ENCODE peak calls at places on chromosomes 4 and X, in four cellular contexts. B is heart left ventricle, S is GM23338, V is fibroblast of villous mesenchyme. H is an unnamed sample.

GRCh38 chrX:77785400-77785745 is 643 bp downstream of the ATRX start:
- DNase-seq in B (no peak), S (peak), V (peak), H (peak)

GRCh38 chrX:17046478-17047097 is 100.1 kb downstream of the REPS2 start:
- DNase-seq in B (peak), S (peak), V (peak), H (peak)

GRCh38 chr4:130576218-130576617 is 1480.3 kb downstream of the C4orf33 start:
- DNase-seq in B (no peak), S (no peak), V (no peak), H (no peak)

GRCh38 chrX:139077303-139078131 is 366.0 kb upstream of the FGF13 start:
- DNase-seq in B (no peak), S (no peak), V (peak), H (peak)

GRCh38 chr4:7402526-7402925 is 32.2 kb downstream of the PSAPL1 start:
- DNase-seq in B (no peak), S (no peak), V (no peak), H (no peak)

GRCh38 chr4:74123065-74123728 is 24.2 kb upstream of the CXCL2 start:
- DNase-seq in B (no peak), S (no peak), V (peak), H (peak)

GRCh38 chrX:12426420-12426819 is 288.1 kb downstream of the FRMPD4 start:
- DNase-seq in B (no peak), S (no peak), V (no peak), H (no peak)

GRCh38 chr4:704198-704891 is 1.3 kb upstream of the PCGF3 start:
- DNase-seq in B (peak), S (no peak), V (no peak), H (no peak)

GRCh38 chr4:122577189-122577553 is 43.7 kb downstream of the IL21 start:
- DNase-seq in B (no peak), S (no peak), V (no peak), H (no peak)

GRCh38 chr4:139509727-139510410 is 46.1 kb downstream of the SETD7 start:
- DNase-seq in B (peak), S (peak), V (peak), H (peak)

GRCh38 chr4:77010841-77011354 is 61.3 kb downstream of the SEPTIN11 start:
- DNase-seq in B (no peak), S (no peak), V (peak), H (peak)

GRCh38 chr4:74886490-74886889 is 46.4 kb upstream of the PARM1 start:
- DNase-seq in B (no peak), S (no peak), V (peak), H (peak)

GRCh38 chrX:54785901-54786300 is 12.2 kb downstream of the ITIH6 start:
- DNase-seq in B (no peak), S (peak), V (peak), H (peak)

GRCh38 chrX:147738260-147738659 is 173.5 kb upstream of the FMR1 start:
- DNase-seq in B (no peak), S (no peak), V (no peak), H (no peak)

GRCh38 chr4:119286377-119287002 is 35.4 kb downstream of the FABP2 start:
- DNase-seq in B (peak), S (peak), V (peak), H (peak)

GRCh38 chr4:4379540-4380087 is 7.3 kb upstream of the NSG1 start:
- DNase-seq in B (no peak), S (no peak), V (no peak), H (no peak)
- TF ChIP-seq CTCF in B (no peak), S (peak), V (no peak), H (no peak)

GRCh38 chr4:143354990-143355389 is 18.3 kb downstream of the GAB1 start:
- DNase-seq in B (no peak), S (no peak), V (peak), H (no peak)
- H3K4me3 ChIP-seq in B (no peak), S (peak), V (no peak), H (no peak)

GRCh38 chrX:6685489-6685888 is 150.6 kb upstream of the VCX3A start:
- DNase-seq in B (no peak), S (no peak), V (no peak), H (no peak)
- TF ChIP-seq CTCF in B (no peak), S (no peak), V (no peak), H (no peak)

DNA sequence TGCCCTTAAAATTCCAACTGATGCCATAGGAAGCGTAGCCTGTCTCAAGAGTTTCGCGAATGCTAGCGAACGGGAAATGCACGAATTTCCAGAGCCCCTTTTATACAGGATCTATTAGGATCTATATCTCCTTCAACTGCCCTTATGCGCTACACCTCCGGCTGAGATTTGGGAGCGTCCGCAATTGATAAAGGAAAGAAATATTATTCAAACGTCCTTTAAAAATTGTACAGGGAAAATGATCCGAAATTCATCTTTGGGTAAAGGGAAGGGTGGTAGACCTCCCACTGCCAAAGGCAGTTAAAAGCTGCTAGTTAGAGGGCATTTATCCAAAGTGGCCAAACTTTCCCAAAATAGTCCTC is 609 bp downstream of the NR3C2 start:
- DNase-seq in B (no peak), S (peak), V (no peak), H (peak)
- H3K4me3 ChIP-seq in B (peak), S (peak), V (peak), H (peak)

DNA sequence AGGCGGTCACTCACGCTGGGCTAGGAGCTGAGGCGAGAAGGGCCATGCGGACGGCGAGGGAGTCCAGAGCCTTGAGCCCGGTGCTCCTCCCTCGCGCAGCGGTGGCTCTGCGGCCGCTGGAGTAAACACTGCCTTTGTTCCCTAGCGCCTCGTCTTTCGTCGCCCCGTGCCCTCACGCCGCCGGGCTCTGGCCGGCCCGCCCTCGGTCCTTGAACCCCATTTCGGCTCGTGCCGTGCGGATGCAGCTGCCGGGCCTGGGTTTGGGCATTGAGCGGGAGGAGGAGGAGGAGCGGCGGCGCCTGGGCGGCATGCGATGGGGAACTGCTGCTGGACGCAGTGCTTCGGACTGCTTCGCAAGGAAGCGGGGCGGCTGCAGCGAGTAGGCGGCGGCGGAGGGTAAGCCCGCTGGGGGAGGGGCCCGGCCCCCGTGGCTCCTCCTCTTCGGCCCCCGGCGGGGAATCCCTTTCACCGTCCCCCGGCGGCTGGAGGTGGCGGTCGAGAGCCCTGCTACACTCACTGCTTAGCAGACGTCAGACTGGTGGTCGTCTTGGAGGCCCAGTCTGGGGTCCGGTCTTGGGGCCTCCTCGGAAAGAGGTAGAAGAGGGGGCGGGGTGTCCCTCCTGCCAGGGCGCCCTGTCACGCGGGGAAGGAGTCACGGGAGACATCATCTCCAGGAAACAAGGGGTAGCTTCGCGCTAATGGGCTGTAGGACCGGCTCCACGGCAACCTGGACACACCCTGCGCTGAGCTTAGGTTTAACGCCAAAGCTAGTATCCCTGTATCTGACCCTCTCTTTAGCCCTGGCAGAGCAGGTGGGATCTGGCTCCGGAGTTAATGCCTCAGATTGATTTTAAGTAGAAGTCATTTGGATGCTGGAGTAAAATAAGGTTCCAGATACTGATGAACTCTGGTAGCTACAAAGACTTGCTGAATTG is at the start of gene AP1AR:
- DNase-seq in B (peak), S (peak), V (peak), H (peak)
- TF ChIP-seq CTCF in B (peak), S (peak), V (peak), H (peak)

DNA sequence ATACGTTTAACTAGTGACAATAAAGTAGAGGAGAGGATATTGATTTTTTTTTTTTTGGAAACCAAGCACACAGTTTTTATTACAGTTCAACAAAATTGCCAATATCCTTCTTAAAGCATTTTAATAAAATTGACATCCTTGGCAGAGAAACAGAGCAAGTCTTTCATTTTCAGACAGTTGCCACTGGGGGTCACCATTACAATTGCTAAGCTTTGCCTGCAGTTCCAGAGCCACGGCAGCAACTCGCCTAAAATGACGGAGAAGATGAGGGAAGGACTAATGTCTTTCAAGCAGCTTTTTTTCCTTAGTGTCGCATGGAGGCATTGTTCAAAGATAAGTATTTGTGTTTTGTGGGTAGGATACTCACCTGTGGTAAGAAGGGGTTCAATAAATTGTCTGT is 507.8 kb upstream of the ARX start:
- DNase-seq in B (no peak), S (peak), V (peak), H (peak)
- H3K4me3 ChIP-seq in B (no peak), S (no peak), V (no peak), H (no peak)

DNA sequence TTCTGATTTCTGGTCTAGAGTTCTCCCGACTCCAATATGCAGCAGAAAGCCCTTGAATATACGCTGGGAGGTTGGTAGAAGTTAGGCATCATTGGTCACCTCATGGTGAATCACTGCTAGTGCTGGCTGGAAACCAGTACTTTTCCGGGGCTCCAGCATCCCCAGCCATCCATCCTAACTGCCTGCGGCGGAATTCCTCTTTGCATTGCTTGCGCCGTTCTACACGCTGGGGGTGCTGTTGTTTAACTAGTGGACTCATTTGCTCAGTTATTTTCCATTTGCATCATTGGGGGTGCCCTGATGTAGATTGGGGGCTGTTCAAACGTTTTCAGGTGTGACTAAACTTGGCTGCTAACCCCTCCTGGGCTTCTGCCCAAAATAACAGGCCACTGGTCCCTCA is 23.3 kb upstream of the GPR50 start:
- DNase-seq in B (no peak), S (peak), V (peak), H (peak)
- TF ChIP-seq CTCF in B (no peak), S (peak), V (peak), H (peak)

GRCh38 chrX:45424341-45424740 is 223.7 kb upstream of the DIPK2B start:
- DNase-seq in B (no peak), S (no peak), V (peak), H (peak)
- H3K4me3 ChIP-seq in B (no peak), S (no peak), V (no peak), H (no peak)

H was measured in cardiac fibroblast.